ENCODE peak calls at places on chromosomes 5 and 9, in eight cellular contexts. One of them, this sample, is unnamed.

GRCh38 chr5:134132372-134133212 is 18.1 kb downstream of the TCF7 start:
- DNase-seq in OCI-LY7: peak; percentile 42
- DNase-seq in HCT116: no peak
- DNase-seq in hepatocyte: no peak
- DNase-seq in neural progenitor cell: no peak
- DNase-seq in GM23338: peak; percentile 83
- DNase-seq in SK-N-SH: no peak
- DNase-seq in PC-3: no peak
- DNase-seq in this sample: no peak

GRCh38 chr5:39713224-39713911 is 288.6 kb upstream of the DAB2 start:
- DNase-seq in GM23338: no peak
- DNase-seq in PC-3: peak; percentile 93
- DNase-seq in SK-N-SH: no peak
- DNase-seq in HCT116: no peak
- DNase-seq in neural progenitor cell: no peak
- DNase-seq in OCI-LY7: no peak
- DNase-seq in hepatocyte: no peak
- DNase-seq in this sample: peak; percentile 49

GRCh38 chr5:135944967-135945560 is 9.7 kb downstream of the LECT2 start:
- DNase-seq in hepatocyte: peak; percentile 91
- DNase-seq in GM23338: peak; percentile 92
- DNase-seq in HCT116: peak; percentile 71
- DNase-seq in PC-3: peak; percentile 80
- DNase-seq in neural progenitor cell: peak; percentile 87
- DNase-seq in SK-N-SH: peak; percentile 66
- DNase-seq in OCI-LY7: peak; percentile 84
- DNase-seq in this sample: peak; percentile 88

GRCh38 chr5:107395632-107396350 is 274.9 kb downstream of the EFNA5 start:
- DNase-seq in neural progenitor cell: no peak
- DNase-seq in GM23338: no peak
- DNase-seq in OCI-LY7: no peak
- DNase-seq in HCT116: no peak
- DNase-seq in hepatocyte: no peak
- DNase-seq in SK-N-SH: no peak
- DNase-seq in PC-3: no peak
- DNase-seq in this sample: no peak

GRCh38 chr5:169050146-169050571 is 250.8 kb downstream of the SLIT3 start:
- DNase-seq in PC-3: peak; percentile 94
- DNase-seq in HCT116: no peak
- DNase-seq in SK-N-SH: no peak
- DNase-seq in neural progenitor cell: no peak
- DNase-seq in OCI-LY7: no peak
- DNase-seq in hepatocyte: no peak
- DNase-seq in GM23338: no peak
- DNase-seq in this sample: peak; percentile 81

GRCh38 chr5:174459832-174460448 is 264.4 kb upstream of the MSX2 start:
- DNase-seq in HCT116: no peak
- DNase-seq in PC-3: peak; percentile 40
- DNase-seq in OCI-LY7: no peak
- DNase-seq in hepatocyte: no peak
- DNase-seq in GM23338: no peak
- DNase-seq in neural progenitor cell: no peak
- DNase-seq in SK-N-SH: no peak
- DNase-seq in this sample: no peak

GRCh38 chr5:131466171-131466766 is 168.8 kb downstream of the RAPGEF6 start:
- DNase-seq in GM23338: no peak
- DNase-seq in HCT116: no peak
- DNase-seq in PC-3: peak; percentile 49
- DNase-seq in hepatocyte: no peak
- DNase-seq in SK-N-SH: no peak
- DNase-seq in neural progenitor cell: no peak
- DNase-seq in OCI-LY7: no peak
- DNase-seq in this sample: peak; percentile 89

GRCh38 chr5:44318883-44319282 is 70.3 kb downstream of the FGF10 start:
- DNase-seq in GM23338: no peak
- DNase-seq in OCI-LY7: no peak
- DNase-seq in PC-3: no peak
- DNase-seq in hepatocyte: no peak
- DNase-seq in SK-N-SH: no peak
- DNase-seq in neural progenitor cell: no peak
- DNase-seq in HCT116: no peak
- DNase-seq in this sample: no peak

GRCh38 chr9:119322137-119322695 is 47.0 kb downstream of the BRINP1 start:
- DNase-seq in GM23338: no peak
- DNase-seq in hepatocyte: peak; percentile 31
- DNase-seq in PC-3: no peak
- DNase-seq in SK-N-SH: no peak
- DNase-seq in OCI-LY7: no peak
- DNase-seq in neural progenitor cell: no peak
- DNase-seq in HCT116: no peak
- DNase-seq in this sample: peak; percentile 77

GRCh38 chr5:163105456-163105855 is 331.9 kb upstream of the CCNG1 start:
- DNase-seq in OCI-LY7: no peak
- DNase-seq in neural progenitor cell: no peak
- DNase-seq in SK-N-SH: no peak
- DNase-seq in PC-3: peak; percentile 88
- DNase-seq in HCT116: no peak
- DNase-seq in hepatocyte: peak; percentile 6
- DNase-seq in GM23338: no peak
- DNase-seq in this sample: peak; percentile 20

GRCh38 chr9:109250311-109250741 is 70.5 kb downstream of the EPB41L4B start:
- DNase-seq in OCI-LY7: no peak
- DNase-seq in SK-N-SH: no peak
- DNase-seq in HCT116: no peak
- DNase-seq in PC-3: peak; percentile 28
- DNase-seq in hepatocyte: no peak
- DNase-seq in GM23338: no peak
- DNase-seq in neural progenitor cell: no peak
- DNase-seq in this sample: no peak

GRCh38 chr9:34256987-34257585 is 72.0 kb downstream of the KIF24 start:
- DNase-seq in HCT116: no peak
- DNase-seq in OCI-LY7: no peak
- DNase-seq in GM23338: no peak
- DNase-seq in SK-N-SH: no peak
- DNase-seq in neural progenitor cell: no peak
- DNase-seq in hepatocyte: no peak
- DNase-seq in PC-3: no peak
- DNase-seq in this sample: no peak

GRCh38 chr9:127167560-127168326 is 45.3 kb upstream of the ANGPTL2 start:
- DNase-seq in HCT116: no peak
- DNase-seq in SK-N-SH: no peak
- DNase-seq in GM23338: no peak
- DNase-seq in neural progenitor cell: no peak
- DNase-seq in PC-3: no peak
- DNase-seq in OCI-LY7: peak; percentile 44
- DNase-seq in hepatocyte: no peak
- DNase-seq in this sample: no peak

DNA sequence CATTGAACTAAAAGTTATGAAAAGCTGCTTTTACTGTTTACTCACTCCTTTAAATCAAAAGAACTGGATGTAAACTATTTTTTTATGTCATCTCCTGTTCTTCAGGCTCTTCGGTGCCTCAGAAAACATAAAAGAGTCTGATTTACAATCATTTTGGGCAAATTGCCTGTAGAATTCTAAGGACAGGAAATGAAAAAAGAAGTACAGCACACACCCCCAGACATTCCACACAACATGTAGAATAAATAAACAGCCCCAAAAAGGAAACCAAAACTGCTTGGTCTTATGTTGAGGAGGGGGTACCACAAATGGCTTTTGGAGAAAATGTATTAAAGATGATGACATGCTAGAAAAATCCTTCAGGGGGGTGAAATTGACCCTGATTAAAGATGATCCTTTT is 57.2 kb downstream of the ITGA1 start:
- DNase-seq in PC-3: no peak
- DNase-seq in neural progenitor cell: no peak
- DNase-seq in hepatocyte: no peak
- DNase-seq in OCI-LY7: no peak
- DNase-seq in HCT116: no peak
- DNase-seq in GM23338: no peak
- DNase-seq in SK-N-SH: no peak
- DNase-seq in this sample: peak; percentile 31
- H3K27ac ChIP-seq in PC-3: no peak overlapping the region
- H3K27ac ChIP-seq in neural progenitor cell: no peak overlapping the region
- H3K27ac ChIP-seq in hepatocyte: no peak overlapping the region
- H3K27ac ChIP-seq in OCI-LY7: no peak overlapping the region
- H3K27ac ChIP-seq in HCT116: no peak overlapping the region
- H3K27ac ChIP-seq in GM23338: no peak overlapping the region
- H3K27ac ChIP-seq in SK-N-SH: no peak overlapping the region
- H3K27ac ChIP-seq in this sample: no peak overlapping the region

GRCh38 chr5:141419074-141419880 is 1.6 kb upstream of the PCDHGA11 start:
- DNase-seq in PC-3: no peak
- DNase-seq in hepatocyte: no peak
- DNase-seq in neural progenitor cell: no peak
- DNase-seq in GM23338: no peak
- DNase-seq in HCT116: no peak
- DNase-seq in OCI-LY7: no peak
- DNase-seq in SK-N-SH: no peak
- DNase-seq in this sample: no peak
- TF ChIP-seq EZH2phosphoT487 in PC-3: no peak
- TF ChIP-seq EZH2phosphoT487 in hepatocyte: no peak
- TF ChIP-seq EZH2phosphoT487 in neural progenitor cell: no peak
- TF ChIP-seq EZH2phosphoT487 in GM23338: no peak
- TF ChIP-seq EZH2phosphoT487 in HCT116: no peak
- TF ChIP-seq EZH2phosphoT487 in OCI-LY7: no peak
- TF ChIP-seq EZH2phosphoT487 in SK-N-SH: no peak
- TF ChIP-seq EZH2phosphoT487 in this sample: no peak

GRCh38 chr5:171207256-171207866 is 101.7 kb upstream of the TLX3 start:
- DNase-seq in hepatocyte: peak; percentile 48
- DNase-seq in OCI-LY7: peak; percentile 29
- DNase-seq in neural progenitor cell: peak; percentile 61
- DNase-seq in GM23338: peak; percentile 80
- DNase-seq in SK-N-SH: peak; percentile 15
- DNase-seq in PC-3: peak; percentile 84
- DNase-seq in HCT116: peak; percentile 43
- DNase-seq in this sample: peak; percentile 70
- H3K4me2 ChIP-seq in hepatocyte: no peak overlapping the region
- H3K4me2 ChIP-seq in OCI-LY7: no peak overlapping the region
- H3K4me2 ChIP-seq in neural progenitor cell: no peak overlapping the region
- H3K4me2 ChIP-seq in GM23338: no peak overlapping the region
- H3K4me2 ChIP-seq in SK-N-SH: no peak overlapping the region
- H3K4me2 ChIP-seq in PC-3: no peak overlapping the region
- H3K4me2 ChIP-seq in HCT116: peak overlapping the region; percentile 23
- H3K4me2 ChIP-seq in this sample: no peak overlapping the region

DNA sequence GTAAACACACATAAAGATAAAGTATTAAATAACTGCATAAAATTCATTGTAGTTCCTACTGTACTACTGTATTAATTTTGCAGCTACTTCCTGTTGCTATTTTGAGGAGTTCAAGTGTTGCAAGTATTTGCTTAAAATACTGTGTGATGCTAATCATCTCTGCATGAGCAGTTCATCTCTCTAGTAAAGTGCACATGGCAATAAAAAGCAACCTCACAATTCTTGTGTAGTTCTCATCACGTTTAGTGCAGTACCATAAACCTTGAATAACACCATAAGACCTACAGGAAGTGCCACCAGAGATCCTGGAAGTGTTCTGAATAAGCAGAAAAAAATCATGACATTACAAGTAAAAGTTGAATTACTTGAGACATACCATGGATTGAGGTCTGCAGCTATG is 34.6 kb downstream of the CPLANE1 start:
- DNase-seq in OCI-LY7: peak; percentile 12
- DNase-seq in SK-N-SH: no peak
- DNase-seq in neural progenitor cell: no peak
- DNase-seq in HCT116: no peak
- DNase-seq in PC-3: no peak
- DNase-seq in hepatocyte: peak; percentile 19
- DNase-seq in GM23338: no peak
- DNase-seq in this sample: no peak
- H3K27ac ChIP-seq in OCI-LY7: no peak overlapping the region
- H3K27ac ChIP-seq in SK-N-SH: no peak overlapping the region
- H3K27ac ChIP-seq in neural progenitor cell: no peak overlapping the region
- H3K27ac ChIP-seq in HCT116: no peak overlapping the region
- H3K27ac ChIP-seq in PC-3: no peak overlapping the region
- H3K27ac ChIP-seq in hepatocyte: no peak overlapping the region
- H3K27ac ChIP-seq in GM23338: no peak overlapping the region
- H3K27ac ChIP-seq in this sample: no peak overlapping the region

DNA sequence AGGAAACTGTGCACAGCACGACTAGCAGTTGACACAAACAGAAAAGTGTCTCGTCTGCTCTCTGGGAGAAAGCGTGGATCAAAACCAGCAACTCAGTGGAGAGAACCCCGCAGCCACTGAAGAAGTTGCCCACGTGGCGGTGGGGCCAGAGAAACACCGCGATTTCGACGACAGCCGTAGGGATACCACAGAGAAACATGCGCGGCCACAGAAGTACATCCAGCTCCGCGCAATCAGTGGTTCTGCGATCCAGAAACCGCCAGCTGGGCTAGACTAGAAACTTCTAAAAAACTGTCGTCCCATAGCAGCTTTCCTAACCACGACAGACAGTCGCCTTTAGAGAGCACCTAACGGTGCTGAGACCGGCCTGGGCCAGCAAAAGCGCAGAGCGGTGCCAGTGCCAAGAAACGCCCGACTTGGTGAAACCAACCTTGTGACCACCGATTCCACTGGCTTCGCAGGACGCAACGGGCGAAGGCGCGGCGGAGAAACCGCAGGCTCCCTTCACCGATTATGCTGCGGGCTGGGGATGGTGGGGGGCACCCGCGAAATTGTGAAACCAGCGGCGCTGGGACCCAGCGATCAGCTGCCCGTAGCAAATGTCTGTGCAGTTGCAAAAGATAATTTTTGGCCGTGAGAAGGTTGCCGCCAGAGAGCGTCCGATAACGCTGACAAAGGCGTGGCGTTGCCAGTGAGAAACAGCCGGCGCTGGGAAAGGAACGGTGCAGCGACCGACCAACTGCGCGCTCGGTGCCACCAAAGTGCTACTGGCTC is 2.7 kb upstream of the ANXA2R start:
- DNase-seq in OCI-LY7: peak; percentile 87
- DNase-seq in HCT116: peak; percentile 62
- DNase-seq in GM23338: peak; percentile 55
- DNase-seq in hepatocyte: peak; percentile 71
- DNase-seq in PC-3: peak; percentile 83
- DNase-seq in neural progenitor cell: peak; percentile 67
- DNase-seq in SK-N-SH: peak; percentile 35
- DNase-seq in this sample: peak; percentile 86
- TF ChIP-seq EZH2phosphoT487 in OCI-LY7: no peak
- TF ChIP-seq EZH2phosphoT487 in HCT116: no peak
- TF ChIP-seq EZH2phosphoT487 in GM23338: peak; percentile 86
- TF ChIP-seq EZH2phosphoT487 in hepatocyte: no peak
- TF ChIP-seq EZH2phosphoT487 in PC-3: no peak
- TF ChIP-seq EZH2phosphoT487 in neural progenitor cell: peak; percentile 78
- TF ChIP-seq EZH2phosphoT487 in SK-N-SH: no peak
- TF ChIP-seq EZH2phosphoT487 in this sample: no peak

DNA sequence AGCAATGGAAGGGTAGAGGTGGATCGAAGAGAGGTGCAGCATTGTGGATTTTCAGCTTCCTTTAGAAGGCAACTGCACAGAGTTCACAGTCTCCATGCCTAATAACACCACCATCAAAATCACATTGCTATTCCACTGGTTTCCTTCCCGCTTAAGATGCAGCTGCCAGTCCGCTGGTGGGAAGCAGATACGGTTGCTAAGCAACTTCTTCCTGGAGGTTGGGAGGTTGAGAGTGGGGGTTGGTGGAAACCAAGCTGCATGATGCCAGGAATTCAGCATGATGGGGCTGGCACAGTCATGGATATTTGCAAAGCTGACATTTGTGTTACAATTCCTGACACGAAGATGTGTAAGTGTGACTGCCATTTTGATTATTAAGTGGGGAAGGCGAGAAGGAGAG is 87.6 kb downstream of the GLDC start:
- DNase-seq in hepatocyte: no peak
- DNase-seq in OCI-LY7: no peak
- DNase-seq in SK-N-SH: peak; percentile 69
- DNase-seq in HCT116: no peak
- DNase-seq in PC-3: no peak
- DNase-seq in GM23338: peak; percentile 15
- DNase-seq in neural progenitor cell: peak; percentile 15
- DNase-seq in this sample: no peak
- H3K4me2 ChIP-seq in hepatocyte: no peak overlapping the region
- H3K4me2 ChIP-seq in OCI-LY7: no peak overlapping the region
- H3K4me2 ChIP-seq in SK-N-SH: no peak overlapping the region
- H3K4me2 ChIP-seq in HCT116: no peak overlapping the region
- H3K4me2 ChIP-seq in PC-3: no peak overlapping the region
- H3K4me2 ChIP-seq in GM23338: no peak overlapping the region
- H3K4me2 ChIP-seq in neural progenitor cell: no peak overlapping the region
- H3K4me2 ChIP-seq in this sample: no peak overlapping the region

This sample was measured in GM23248.